ENCODE peak calls at places on chromosome 1, in ten cellular contexts. One of them, this sample, is unnamed.

GRCh38 chr1:193448682-193449461 is 262.5 kb upstream of the B3GALT2 start:
- DNase-seq in endothelial cell: no peak
- DNase-seq in lower lobe of right lung: no peak
- DNase-seq in breast epithelium: no peak
- DNase-seq in psoas muscle: no peak
- DNase-seq in RWPE1: no peak
- DNase-seq in WTC11: no peak
- DNase-seq in choroid plexus epithelial cell: peak; percentile 19
- DNase-seq in hepatocyte: no peak
- DNase-seq in AG04450: no peak
- DNase-seq in this sample: no peak

GRCh38 chr1:247905899-247906503 is 10.6 kb downstream of the OR2W3 start:
- DNase-seq in RWPE1: no peak
- DNase-seq in WTC11: no peak
- DNase-seq in hepatocyte: no peak
- DNase-seq in breast epithelium: no peak
- DNase-seq in AG04450: no peak
- DNase-seq in lower lobe of right lung: no peak
- DNase-seq in psoas muscle: no peak
- DNase-seq in endothelial cell: no peak
- DNase-seq in choroid plexus epithelial cell: no peak
- DNase-seq in this sample: no peak

GRCh38 chr1:53070621-53071020 is 8.6 kb downstream of the PODN start:
- DNase-seq in WTC11: peak; percentile 3
- DNase-seq in AG04450: no peak
- DNase-seq in hepatocyte: no peak
- DNase-seq in choroid plexus epithelial cell: no peak
- DNase-seq in RWPE1: no peak
- DNase-seq in psoas muscle: no peak
- DNase-seq in endothelial cell: no peak
- DNase-seq in breast epithelium: peak; percentile 46
- DNase-seq in lower lobe of right lung: peak; percentile 24
- DNase-seq in this sample: peak; percentile 64

GRCh38 chr1:114083186-114083585 is 70.5 kb downstream of the SYT6 start:
- DNase-seq in psoas muscle: no peak
- DNase-seq in AG04450: no peak
- DNase-seq in hepatocyte: no peak
- DNase-seq in lower lobe of right lung: no peak
- DNase-seq in breast epithelium: no peak
- DNase-seq in endothelial cell: no peak
- DNase-seq in choroid plexus epithelial cell: no peak
- DNase-seq in RWPE1: peak; percentile 31
- DNase-seq in WTC11: no peak
- DNase-seq in this sample: no peak

GRCh38 chr1:154574715-154575114 is 7.1 kb downstream of the CHRNB2 start:
- DNase-seq in endothelial cell: no peak
- DNase-seq in psoas muscle: no peak
- DNase-seq in lower lobe of right lung: no peak
- DNase-seq in choroid plexus epithelial cell: peak; percentile 62
- DNase-seq in RWPE1: no peak
- DNase-seq in breast epithelium: no peak
- DNase-seq in WTC11: no peak
- DNase-seq in hepatocyte: peak; percentile 54
- DNase-seq in AG04450: no peak
- DNase-seq in this sample: no peak

GRCh38 chr1:77273891-77274290 is 7.9 kb upstream of the AK5 start:
- DNase-seq in RWPE1: no peak
- DNase-seq in breast epithelium: no peak
- DNase-seq in lower lobe of right lung: no peak
- DNase-seq in psoas muscle: no peak
- DNase-seq in WTC11: no peak
- DNase-seq in endothelial cell: no peak
- DNase-seq in AG04450: no peak
- DNase-seq in choroid plexus epithelial cell: peak; percentile 37
- DNase-seq in hepatocyte: no peak
- DNase-seq in this sample: no peak

GRCh38 chr1:111197598-111198289 is 2.7 kb downstream of the DENND2D start:
- DNase-seq in lower lobe of right lung: no peak
- DNase-seq in WTC11: peak; percentile 51
- DNase-seq in RWPE1: no peak
- DNase-seq in breast epithelium: no peak
- DNase-seq in hepatocyte: no peak
- DNase-seq in psoas muscle: no peak
- DNase-seq in endothelial cell: peak; percentile 60
- DNase-seq in AG04450: no peak
- DNase-seq in choroid plexus epithelial cell: peak; percentile 45
- DNase-seq in this sample: no peak

GRCh38 chr1:226066415-226067077 is 4.0 kb downstream of the H3-3A start:
- DNase-seq in psoas muscle: no peak
- DNase-seq in hepatocyte: no peak
- DNase-seq in lower lobe of right lung: no peak
- DNase-seq in choroid plexus epithelial cell: peak; percentile 63
- DNase-seq in WTC11: no peak
- DNase-seq in breast epithelium: no peak
- DNase-seq in endothelial cell: no peak
- DNase-seq in AG04450: no peak
- DNase-seq in RWPE1: peak; percentile 36
- DNase-seq in this sample: no peak

GRCh38 chr1:44072204-44072603 is 40.9 kb upstream of the SLC6A9 start:
- DNase-seq in breast epithelium: no peak
- DNase-seq in WTC11: no peak
- DNase-seq in hepatocyte: no peak
- DNase-seq in RWPE1: peak; percentile 61
- DNase-seq in AG04450: peak; percentile 89
- DNase-seq in lower lobe of right lung: no peak
- DNase-seq in choroid plexus epithelial cell: peak; percentile 89
- DNase-seq in endothelial cell: no peak
- DNase-seq in psoas muscle: no peak
- DNase-seq in this sample: no peak

GRCh38 chr1:167186771-167187170 is 33.9 kb upstream of the POU2F1 start:
- DNase-seq in choroid plexus epithelial cell: no peak
- DNase-seq in lower lobe of right lung: no peak
- DNase-seq in psoas muscle: no peak
- DNase-seq in endothelial cell: no peak
- DNase-seq in breast epithelium: no peak
- DNase-seq in WTC11: no peak
- DNase-seq in hepatocyte: no peak
- DNase-seq in AG04450: no peak
- DNase-seq in RWPE1: no peak
- DNase-seq in this sample: no peak

GRCh38 chr1:111354584-111354983 is 63.9 kb downstream of the CHIA start:
- DNase-seq in WTC11: no peak
- DNase-seq in psoas muscle: no peak
- DNase-seq in breast epithelium: no peak
- DNase-seq in choroid plexus epithelial cell: no peak
- DNase-seq in endothelial cell: no peak
- DNase-seq in lower lobe of right lung: no peak
- DNase-seq in hepatocyte: no peak
- DNase-seq in AG04450: no peak
- DNase-seq in RWPE1: no peak
- DNase-seq in this sample: no peak

GRCh38 chr1:229093546-229094336 is 177.2 kb upstream of the RAB4A start:
- DNase-seq in psoas muscle: no peak
- DNase-seq in choroid plexus epithelial cell: no peak
- DNase-seq in hepatocyte: peak; percentile 57
- DNase-seq in WTC11: peak; percentile 56
- DNase-seq in breast epithelium: no peak
- DNase-seq in lower lobe of right lung: no peak
- DNase-seq in AG04450: no peak
- DNase-seq in RWPE1: peak; percentile 65
- DNase-seq in endothelial cell: no peak
- DNase-seq in this sample: peak; percentile 50

GRCh38 chr1:43651188-43651587 is 1.2 kb downstream of the KDM4A start:
- DNase-seq in RWPE1: no peak
- DNase-seq in WTC11: no peak
- DNase-seq in psoas muscle: no peak
- DNase-seq in lower lobe of right lung: no peak
- DNase-seq in endothelial cell: no peak
- DNase-seq in hepatocyte: no peak
- DNase-seq in choroid plexus epithelial cell: no peak
- DNase-seq in AG04450: no peak
- DNase-seq in breast epithelium: no peak
- DNase-seq in this sample: no peak

GRCh38 chr1:155961937-155962336 is 16.4 kb downstream of the ARHGEF2 start:
- DNase-seq in RWPE1: peak; percentile 97
- DNase-seq in lower lobe of right lung: no peak
- DNase-seq in hepatocyte: no peak
- DNase-seq in breast epithelium: no peak
- DNase-seq in WTC11: no peak
- DNase-seq in psoas muscle: peak; percentile 82
- DNase-seq in AG04450: peak; percentile 78
- DNase-seq in choroid plexus epithelial cell: peak; percentile 95
- DNase-seq in endothelial cell: no peak
- DNase-seq in this sample: no peak
- TF ChIP-seq CTCF in RWPE1: peak; percentile 54
- TF ChIP-seq CTCF in lower lobe of right lung: peak; percentile 34
- TF ChIP-seq CTCF in hepatocyte: no peak
- TF ChIP-seq CTCF in breast epithelium: no peak
- TF ChIP-seq CTCF in WTC11: no peak
- TF ChIP-seq CTCF in psoas muscle: peak; percentile 5
- TF ChIP-seq CTCF in AG04450: peak; percentile 41
- TF ChIP-seq CTCF in choroid plexus epithelial cell: peak; percentile 61
- TF ChIP-seq CTCF in endothelial cell: no peak
- TF ChIP-seq CTCF in this sample: no peak

DNA sequence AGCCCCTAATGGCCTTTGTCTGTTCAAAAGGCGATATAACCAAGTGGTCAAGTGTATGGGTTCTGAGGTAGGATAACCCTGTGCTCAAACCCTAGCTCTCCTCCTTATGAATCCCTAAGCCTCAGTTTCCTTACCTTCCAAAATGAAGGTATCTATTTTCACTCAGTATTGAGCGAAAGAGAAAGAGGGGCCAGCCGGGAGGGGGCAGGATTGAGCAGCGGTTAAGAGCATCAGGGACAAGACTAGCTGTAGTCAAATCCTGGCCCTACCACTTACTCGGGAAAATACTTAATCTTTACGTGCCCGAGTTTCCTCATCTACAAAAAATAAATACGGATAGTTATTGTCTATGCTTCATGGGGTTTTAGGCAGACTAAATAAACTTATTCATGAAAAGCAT is 25.7 kb downstream of the LY9 start:
- DNase-seq in lower lobe of right lung: no peak
- DNase-seq in WTC11: peak; percentile 61
- DNase-seq in endothelial cell: no peak
- DNase-seq in breast epithelium: no peak
- DNase-seq in hepatocyte: no peak
- DNase-seq in RWPE1: no peak
- DNase-seq in choroid plexus epithelial cell: no peak
- DNase-seq in psoas muscle: no peak
- DNase-seq in AG04450: no peak
- DNase-seq in this sample: no peak
- TF ChIP-seq CTCF in lower lobe of right lung: no peak
- TF ChIP-seq CTCF in WTC11: peak; percentile 14
- TF ChIP-seq CTCF in endothelial cell: no peak
- TF ChIP-seq CTCF in breast epithelium: no peak
- TF ChIP-seq CTCF in hepatocyte: no peak
- TF ChIP-seq CTCF in RWPE1: no peak
- TF ChIP-seq CTCF in choroid plexus epithelial cell: peak; percentile 17
- TF ChIP-seq CTCF in psoas muscle: no peak
- TF ChIP-seq CTCF in AG04450: no peak
- TF ChIP-seq CTCF in this sample: peak; percentile 35

GRCh38 chr1:82874041-82874440 is 1073.3 kb downstream of the ADGRL2 start:
- DNase-seq in AG04450: no peak
- DNase-seq in endothelial cell: no peak
- DNase-seq in choroid plexus epithelial cell: no peak
- DNase-seq in lower lobe of right lung: no peak
- DNase-seq in psoas muscle: no peak
- DNase-seq in WTC11: no peak
- DNase-seq in hepatocyte: no peak
- DNase-seq in breast epithelium: no peak
- DNase-seq in RWPE1: no peak
- DNase-seq in this sample: no peak

GRCh38 chr1:82870332-82870731 is 1069.6 kb downstream of the ADGRL2 start:
- DNase-seq in endothelial cell: no peak
- DNase-seq in choroid plexus epithelial cell: no peak
- DNase-seq in RWPE1: no peak
- DNase-seq in hepatocyte: no peak
- DNase-seq in AG04450: no peak
- DNase-seq in lower lobe of right lung: no peak
- DNase-seq in breast epithelium: no peak
- DNase-seq in psoas muscle: no peak
- DNase-seq in WTC11: no peak
- DNase-seq in this sample: no peak

GRCh38 chr1:82880506-82880905 is 1079.8 kb downstream of the ADGRL2 start:
- DNase-seq in endothelial cell: no peak
- DNase-seq in lower lobe of right lung: no peak
- DNase-seq in hepatocyte: no peak
- DNase-seq in WTC11: no peak
- DNase-seq in RWPE1: peak; percentile 11
- DNase-seq in AG04450: no peak
- DNase-seq in choroid plexus epithelial cell: no peak
- DNase-seq in breast epithelium: no peak
- DNase-seq in psoas muscle: no peak
- DNase-seq in this sample: no peak

GRCh38 chr1:82875170-82875569 is 1074.4 kb downstream of the ADGRL2 start:
- DNase-seq in psoas muscle: no peak
- DNase-seq in endothelial cell: no peak
- DNase-seq in breast epithelium: no peak
- DNase-seq in AG04450: no peak
- DNase-seq in WTC11: no peak
- DNase-seq in RWPE1: no peak
- DNase-seq in hepatocyte: no peak
- DNase-seq in choroid plexus epithelial cell: no peak
- DNase-seq in lower lobe of right lung: no peak
- DNase-seq in this sample: no peak
- TF ChIP-seq CTCF in psoas muscle: no peak
- TF ChIP-seq CTCF in endothelial cell: no peak
- TF ChIP-seq CTCF in breast epithelium: no peak
- TF ChIP-seq CTCF in AG04450: no peak
- TF ChIP-seq CTCF in WTC11: no peak
- TF ChIP-seq CTCF in RWPE1: no peak
- TF ChIP-seq CTCF in hepatocyte: no peak
- TF ChIP-seq CTCF in choroid plexus epithelial cell: no peak
- TF ChIP-seq CTCF in lower lobe of right lung: no peak
- TF ChIP-seq CTCF in this sample: no peak

DNA sequence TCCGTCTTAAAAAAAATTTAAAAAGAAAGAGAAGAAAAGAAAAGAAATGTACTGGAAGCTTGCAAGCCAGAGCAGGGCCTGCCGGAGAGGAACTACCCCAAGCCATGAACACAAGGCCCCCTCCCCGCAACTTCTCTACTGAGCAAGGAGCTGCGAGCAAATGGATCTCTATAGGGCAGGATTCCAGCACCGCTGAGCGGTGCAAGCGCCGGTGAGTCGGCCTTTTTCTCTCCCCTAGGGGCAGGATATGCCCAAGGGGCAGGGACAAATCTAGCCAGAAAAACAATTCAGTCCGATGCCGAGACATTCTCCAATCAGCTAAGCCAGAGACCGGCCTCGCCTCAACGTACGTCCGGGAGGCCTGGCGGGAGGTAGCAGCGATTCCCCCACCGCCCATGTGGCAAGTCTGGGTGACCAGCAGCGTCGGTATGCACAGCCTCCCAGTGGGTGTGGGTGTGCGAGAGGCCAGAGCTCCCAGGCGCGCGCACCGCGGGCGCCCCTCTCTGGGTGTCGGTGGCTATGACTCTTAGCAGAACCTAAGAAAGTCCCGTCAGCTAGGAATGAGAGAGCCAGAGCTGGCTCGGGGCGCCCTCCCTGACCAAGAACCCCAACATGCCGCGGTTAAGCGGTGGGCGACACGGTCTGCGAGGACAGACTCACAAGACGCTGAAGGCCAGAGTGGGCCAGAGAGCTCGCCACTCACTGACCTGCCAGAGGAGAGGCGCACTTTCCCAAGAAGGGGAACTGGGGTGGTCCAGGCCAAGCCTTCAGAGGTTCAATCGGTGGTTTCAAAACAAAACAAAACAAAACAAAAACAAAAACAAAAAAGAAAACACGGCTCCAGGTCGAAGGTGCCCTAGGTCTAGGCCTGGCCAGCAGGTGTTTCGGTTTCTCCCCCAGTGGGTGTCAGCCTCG is 1.9 kb downstream of the CSMD2 start:
- DNase-seq in choroid plexus epithelial cell: peak; percentile 69
- DNase-seq in lower lobe of right lung: peak; percentile 75
- DNase-seq in AG04450: peak; percentile 89
- DNase-seq in RWPE1: peak; percentile 24
- DNase-seq in hepatocyte: peak; percentile 92
- DNase-seq in WTC11: peak; percentile 84
- DNase-seq in breast epithelium: no peak
- DNase-seq in psoas muscle: peak; percentile 79
- DNase-seq in endothelial cell: peak; percentile 83
- DNase-seq in this sample: peak; percentile 75
- TF ChIP-seq CTCF in choroid plexus epithelial cell: peak; percentile 62
- TF ChIP-seq CTCF in lower lobe of right lung: peak; percentile 52
- TF ChIP-seq CTCF in AG04450: peak; percentile 88
- TF ChIP-seq CTCF in RWPE1: peak; percentile 31
- TF ChIP-seq CTCF in hepatocyte: peak; percentile 66
- TF ChIP-seq CTCF in WTC11: peak; percentile 42
- TF ChIP-seq CTCF in breast epithelium: no peak
- TF ChIP-seq CTCF in psoas muscle: peak; percentile 30
- TF ChIP-seq CTCF in endothelial cell: peak; percentile 60
- TF ChIP-seq CTCF in this sample: peak; percentile 76